ENCODE peak calls at places on chromosomes 11 and 22, in nine cellular contexts. Y is activated CD8-positive, alpha-beta memory T cell treated with anti-CD3 and anti-CD28 coated beads, Interleukin-2, amount 50 U/mL, for 48 hours; R is stimulated activated CD4-positive, alpha-beta T cell treated with anti-CD3 and anti-CD28 coated beads, TNF-alpha, amount 100 ng/mL, for 48 hours; I is naive thymus-derived CD8-positive, alpha-beta T cell; X is NCI-H1105; V is OCI-LY7; T is bronchial epithelial cell; O is MCF 10A; E is HFF-Myc. C is an unnamed sample.

GRCh38 chr11:115054541-115055538 is 376.5 kb downstream of the NXPE2 start:
- DNase-seq in Y (no peak), R (no peak), I (no peak), X (no peak), V (no peak), T (no peak), O (peak), E (no peak), C (no peak)

GRCh38 chr11:134017773-134018430 is 51.0 kb upstream of the JAM3 start:
- DNase-seq in Y (no peak), R (no peak), I (no peak), X (no peak), V (no peak), T (no peak), O (no peak), E (no peak), C (no peak)

GRCh38 chr11:73652856-73653559 is 6.6 kb downstream of the PLEKHB1 start:
- DNase-seq in Y (no peak), R (no peak), I (no peak), X (no peak), V (no peak), T (no peak), O (no peak), E (no peak), C (no peak)

GRCh38 chr11:110968348-110969062 is 256.3 kb upstream of the ARHGAP20 start:
- DNase-seq in Y (no peak), R (no peak), I (no peak), X (no peak), V (no peak), T (no peak), O (no peak), E (no peak), C (no peak)

GRCh38 chr11:119795231-119795630 is 66.2 kb upstream of the NECTIN1 start:
- DNase-seq in Y (no peak), R (no peak), I (no peak), X (no peak), V (no peak), T (peak), O (peak), E (peak), C (no peak)

GRCh38 chr22:48483764-48484528 is 1343.7 kb downstream of the BRD1 start:
- DNase-seq in Y (peak), R (no peak), I (no peak), X (no peak), V (no peak), T (no peak), O (no peak), E (no peak), C (no peak)

GRCh38 chr11:35487532-35488078 is 37.8 kb downstream of the PAMR1 start:
- DNase-seq in Y (no peak), R (no peak), I (no peak), X (no peak), V (peak), T (peak), O (peak), E (peak), C (no peak)

GRCh38 chr11:86940122-86940777 is 14.9 kb downstream of the FZD4 start:
- DNase-seq in Y (no peak), R (no peak), I (no peak), X (no peak), V (no peak), T (peak), O (no peak), E (no peak), C (no peak)

GRCh38 chr11:56750190-56750589 is 1.7 kb upstream of the OR9G4 start:
- DNase-seq in Y (no peak), R (no peak), I (no peak), X (no peak), V (no peak), T (no peak), O (peak), E (no peak), C (no peak)

GRCh38 chr22:39087881-39088687 is 9.0 kb upstream of the APOBEC3H start:
- DNase-seq in Y (no peak), R (no peak), I (no peak), X (no peak), V (no peak), T (no peak), O (no peak), E (no peak), C (no peak)

GRCh38 chr11:77071671-77072605 is 5.2 kb downstream of the CAPN5 start:
- DNase-seq in Y (peak), R (no peak), I (no peak), X (no peak), V (no peak), T (peak), O (no peak), E (no peak), C (no peak)

GRCh38 chr22:30541979-30542810 is 4.3 kb downstream of the SEC14L6 start:
- DNase-seq in Y (no peak), R (no peak), I (no peak), X (no peak), V (no peak), T (no peak), O (no peak), E (no peak), C (no peak)

GRCh38 chr11:70423523-70424505 is 25.5 kb downstream of the CTTN start:
- DNase-seq in Y (peak), R (peak), I (no peak), X (no peak), V (no peak), T (no peak), O (peak), E (peak), C (no peak)

GRCh38 chr11:63737718-63738117 is 30.9 kb downstream of the ZFTA start:
- DNase-seq in Y (no peak), R (no peak), I (no peak), X (no peak), V (no peak), T (no peak), O (no peak), E (no peak), C (no peak)

GRCh38 chr22:46619830-46620501 is at the start of gene GRAMD4:
- DNase-seq in Y (no peak), R (no peak), I (no peak), X (peak), V (no peak), T (no peak), O (no peak), E (no peak), C (no peak)

GRCh38 chr11:75474878-75475766 is 42.1 kb upstream of the KLHL35 start:
- DNase-seq in Y (peak), R (no peak), I (peak), X (no peak), V (peak), T (no peak), O (no peak), E (no peak), C (no peak)

GRCh38 chr11:115222218-115222862 is 281.9 kb downstream of the CADM1 start:
- DNase-seq in Y (no peak), R (no peak), I (no peak), X (no peak), V (peak), T (peak), O (peak), E (peak), C (no peak)

GRCh38 chr22:45880732-45881523 is 96.0 kb downstream of the WNT7B start:
- DNase-seq in Y (no peak), R (no peak), I (no peak), X (no peak), V (no peak), T (no peak), O (no peak), E (no peak), C (no peak)

GRCh38 chr11:13315517-13316432 is 38.2 kb downstream of the BMAL1 start:
- DNase-seq in Y (no peak), R (no peak), I (no peak), X (no peak), V (no peak), T (no peak), O (no peak), E (no peak), C (no peak)

GRCh38 chr22:39364646-39365405 is 15.0 kb downstream of the SYNGR1 start:
- DNase-seq in Y (no peak), R (no peak), I (no peak), X (no peak), V (no peak), T (no peak), O (no peak), E (no peak), C (no peak)

GRCh38 chr11:17692931-17693330 is 26.4 kb upstream of the MYOD1 start:
- DNase-seq in Y (no peak), R (no peak), I (no peak), X (no peak), V (no peak), T (no peak), O (no peak), E (no peak), C (no peak)

C was measured in vagina.